ENCODE peak calls at places on chromosomes 16 and 17, in eight cellular contexts. One of them, this sample, is unnamed.

GRCh38 chr17:36008998-36009665 is 7.8 kb upstream of the CCL15 start:
- DNase-seq in HS-5: no peak
- DNase-seq in brain microvascular endothelial cell: peak; percentile 6
- DNase-seq in hippocampal formation: no peak
- DNase-seq in erythroblast: peak; percentile 16
- DNase-seq in AG08396: peak; percentile 30
- DNase-seq in frontal cortex: no peak
- DNase-seq in NCI-H460: no peak
- DNase-seq in this sample: no peak

GRCh38 chr16:88067530-88068411 is 116.5 kb downstream of the BANP start:
- DNase-seq in HS-5: no peak
- DNase-seq in brain microvascular endothelial cell: no peak
- DNase-seq in hippocampal formation: no peak
- DNase-seq in erythroblast: no peak
- DNase-seq in AG08396: no peak
- DNase-seq in frontal cortex: no peak
- DNase-seq in NCI-H460: no peak
- DNase-seq in this sample: no peak

GRCh38 chr17:70905796-70906195 is 736.5 kb downstream of the KCNJ2 start:
- DNase-seq in HS-5: peak; percentile 90
- DNase-seq in brain microvascular endothelial cell: peak; percentile 99
- DNase-seq in hippocampal formation: no peak
- DNase-seq in erythroblast: no peak
- DNase-seq in AG08396: peak; percentile 78
- DNase-seq in frontal cortex: no peak
- DNase-seq in NCI-H460: peak; percentile 68
- DNase-seq in this sample: peak; percentile 76

GRCh38 chr17:63345598-63345997 is 100.5 kb downstream of the CYB561 start:
- DNase-seq in HS-5: no peak
- DNase-seq in brain microvascular endothelial cell: no peak
- DNase-seq in hippocampal formation: no peak
- DNase-seq in erythroblast: no peak
- DNase-seq in AG08396: no peak
- DNase-seq in frontal cortex: no peak
- DNase-seq in NCI-H460: no peak
- DNase-seq in this sample: no peak

GRCh38 chr16:1610841-1611653 is 825 bp downstream of the IFT140 start:
- DNase-seq in HS-5: no peak
- DNase-seq in brain microvascular endothelial cell: peak; percentile 47
- DNase-seq in hippocampal formation: no peak
- DNase-seq in erythroblast: no peak
- DNase-seq in AG08396: no peak
- DNase-seq in frontal cortex: no peak
- DNase-seq in NCI-H460: no peak
- DNase-seq in this sample: no peak

GRCh38 chr16:12703935-12704334 is 99.8 kb downstream of the CPPED1 start:
- DNase-seq in HS-5: peak; percentile 22
- DNase-seq in brain microvascular endothelial cell: no peak
- DNase-seq in hippocampal formation: no peak
- DNase-seq in erythroblast: no peak
- DNase-seq in AG08396: no peak
- DNase-seq in frontal cortex: no peak
- DNase-seq in NCI-H460: no peak
- DNase-seq in this sample: no peak

GRCh38 chr16:20853076-20853597 is 46.8 kb downstream of the REXO5 start:
- DNase-seq in HS-5: no peak
- DNase-seq in brain microvascular endothelial cell: no peak
- DNase-seq in hippocampal formation: no peak
- DNase-seq in erythroblast: no peak
- DNase-seq in AG08396: no peak
- DNase-seq in frontal cortex: no peak
- DNase-seq in NCI-H460: no peak
- DNase-seq in this sample: no peak

GRCh38 chr16:49277386-49277742 is 4.3 kb downstream of the CBLN1 start:
- DNase-seq in HS-5: no peak
- DNase-seq in brain microvascular endothelial cell: no peak
- DNase-seq in hippocampal formation: no peak
- DNase-seq in erythroblast: no peak
- DNase-seq in AG08396: no peak
- DNase-seq in frontal cortex: no peak
- DNase-seq in NCI-H460: no peak
- DNase-seq in this sample: no peak

GRCh38 chr16:22924492-22924891 is 110.5 kb downstream of the HS3ST2 start:
- DNase-seq in HS-5: no peak
- DNase-seq in brain microvascular endothelial cell: no peak
- DNase-seq in hippocampal formation: no peak
- DNase-seq in erythroblast: no peak
- DNase-seq in AG08396: no peak
- DNase-seq in frontal cortex: no peak
- DNase-seq in NCI-H460: no peak
- DNase-seq in this sample: no peak

GRCh38 chr17:76265624-76266243 is 586 bp downstream of the UBALD2 start:
- DNase-seq in HS-5: no peak
- DNase-seq in brain microvascular endothelial cell: no peak
- DNase-seq in hippocampal formation: no peak
- DNase-seq in erythroblast: peak; percentile 83
- DNase-seq in AG08396: peak; percentile 74
- DNase-seq in frontal cortex: no peak
- DNase-seq in NCI-H460: peak; percentile 29
- DNase-seq in this sample: no peak

GRCh38 chr16:31695667-31696066 is 168.0 kb downstream of the AHSP start:
- DNase-seq in HS-5: no peak
- DNase-seq in brain microvascular endothelial cell: no peak
- DNase-seq in hippocampal formation: no peak
- DNase-seq in erythroblast: no peak
- DNase-seq in AG08396: no peak
- DNase-seq in frontal cortex: no peak
- DNase-seq in NCI-H460: no peak
- DNase-seq in this sample: no peak

GRCh38 chr17:78355045-78355641 is 4.7 kb downstream of the SOCS3 start:
- DNase-seq in HS-5: no peak
- DNase-seq in brain microvascular endothelial cell: no peak
- DNase-seq in hippocampal formation: no peak
- DNase-seq in erythroblast: no peak
- DNase-seq in AG08396: no peak
- DNase-seq in frontal cortex: no peak
- DNase-seq in NCI-H460: no peak
- DNase-seq in this sample: no peak

GRCh38 chr16:48381201-48381600 is 4.0 kb downstream of the SIAH1 start:
- DNase-seq in HS-5: no peak
- DNase-seq in brain microvascular endothelial cell: peak; percentile 14
- DNase-seq in hippocampal formation: no peak
- DNase-seq in erythroblast: peak; percentile 45
- DNase-seq in AG08396: no peak
- DNase-seq in frontal cortex: no peak
- DNase-seq in NCI-H460: no peak
- DNase-seq in this sample: no peak

GRCh38 chr16:4094138-4094773 is 22.0 kb downstream of the ADCY9 start:
- DNase-seq in HS-5: no peak
- DNase-seq in brain microvascular endothelial cell: no peak
- DNase-seq in hippocampal formation: no peak
- DNase-seq in erythroblast: no peak
- DNase-seq in AG08396: no peak
- DNase-seq in frontal cortex: no peak
- DNase-seq in NCI-H460: no peak
- DNase-seq in this sample: no peak

GRCh38 chr17:61345825-61346628 is 53.6 kb upstream of the TBX2 start:
- DNase-seq in HS-5: no peak
- DNase-seq in brain microvascular endothelial cell: no peak
- DNase-seq in hippocampal formation: no peak
- DNase-seq in erythroblast: no peak
- DNase-seq in AG08396: no peak
- DNase-seq in frontal cortex: no peak
- DNase-seq in NCI-H460: no peak
- DNase-seq in this sample: no peak

GRCh38 chr17:78137392-78138203 is 7.0 kb downstream of the TMC8 start:
- DNase-seq in HS-5: no peak
- DNase-seq in brain microvascular endothelial cell: no peak
- DNase-seq in hippocampal formation: no peak
- DNase-seq in erythroblast: peak; percentile 47
- DNase-seq in AG08396: no peak
- DNase-seq in frontal cortex: no peak
- DNase-seq in NCI-H460: no peak
- DNase-seq in this sample: no peak

GRCh38 chr17:80395402-80396151 is 19.4 kb upstream of the ENDOV start:
- DNase-seq in HS-5: no peak
- DNase-seq in brain microvascular endothelial cell: no peak
- DNase-seq in hippocampal formation: no peak
- DNase-seq in erythroblast: no peak
- DNase-seq in AG08396: no peak
- DNase-seq in frontal cortex: no peak
- DNase-seq in NCI-H460: no peak
- DNase-seq in this sample: no peak

GRCh38 chr16:29806096-29806579 is at the start of gene MAZ:
- DNase-seq in HS-5: no peak
- DNase-seq in brain microvascular endothelial cell: no peak
- DNase-seq in hippocampal formation: no peak
- DNase-seq in erythroblast: peak; percentile 96
- DNase-seq in AG08396: no peak
- DNase-seq in frontal cortex: peak; percentile 79
- DNase-seq in NCI-H460: no peak
- DNase-seq in this sample: no peak

GRCh38 chr17:63665527-63666214 is 34.3 kb downstream of the LIMD2 start:
- DNase-seq in HS-5: no peak
- DNase-seq in brain microvascular endothelial cell: no peak
- DNase-seq in hippocampal formation: no peak
- DNase-seq in erythroblast: no peak
- DNase-seq in AG08396: no peak
- DNase-seq in frontal cortex: no peak
- DNase-seq in NCI-H460: no peak
- DNase-seq in this sample: no peak

GRCh38 chr17:56898874-56899273 is 15.0 kb downstream of the TRIM25 start:
- DNase-seq in HS-5: no peak
- DNase-seq in brain microvascular endothelial cell: no peak
- DNase-seq in hippocampal formation: no peak
- DNase-seq in erythroblast: peak; percentile 69
- DNase-seq in AG08396: no peak
- DNase-seq in frontal cortex: no peak
- DNase-seq in NCI-H460: no peak
- DNase-seq in this sample: no peak

GRCh38 chr17:71085238-71086033 is 916.1 kb downstream of the KCNJ2 start:
- DNase-seq in HS-5: no peak
- DNase-seq in brain microvascular endothelial cell: no peak
- DNase-seq in hippocampal formation: no peak
- DNase-seq in erythroblast: peak; percentile 9
- DNase-seq in AG08396: peak; percentile 6
- DNase-seq in frontal cortex: no peak
- DNase-seq in NCI-H460: peak; percentile 18
- DNase-seq in this sample: no peak

GRCh38 chr17:37671813-37672544 is 28.7 kb upstream of the DDX52 start:
- DNase-seq in HS-5: peak; percentile 94
- DNase-seq in brain microvascular endothelial cell: peak; percentile 74
- DNase-seq in hippocampal formation: no peak
- DNase-seq in erythroblast: no peak
- DNase-seq in AG08396: peak; percentile 64
- DNase-seq in frontal cortex: no peak
- DNase-seq in NCI-H460: no peak
- DNase-seq in this sample: peak; percentile 74

GRCh38 chr16:71542377-71542776 is 16.2 kb downstream of the CHST4 start:
- DNase-seq in HS-5: no peak
- DNase-seq in brain microvascular endothelial cell: peak; percentile 28
- DNase-seq in hippocampal formation: no peak
- DNase-seq in erythroblast: peak; percentile 75
- DNase-seq in AG08396: no peak
- DNase-seq in frontal cortex: no peak
- DNase-seq in NCI-H460: peak; percentile 49
- DNase-seq in this sample: no peak

This sample was measured in kidney epithelial cell.